ENCODE peak calls at places on chromosomes 16 and 17, in nine cellular contexts. B is immature natural killer cell; R is fibroblast of lung; J is fibroblast of the aortic adventitia; M is CD4-positive, alpha-beta T cell; S is A549; K is activated gamma-delta T cell treated with anti-CD3 and anti-CD28 coated beads, Interleukin-2, amount 50 U/mL, for 16 hours; F is iris pigment epithelial cell; I is GF-D8. L is an unnamed sample.

GRCh38 chr17:40065041-40065770 is 2.4 kb downstream of the THRA start:
- DNase-seq in B (no peak), R (peak), J (peak), M (no peak), S (peak), K (no peak), F (peak), I (no peak), L (no peak)

GRCh38 chr16:81315271-81316175 is 761 bp downstream of the GAN start:
- DNase-seq in B (peak), R (peak), J (peak), M (peak), S (peak), K (peak), F (peak), I (no peak), L (peak)

GRCh38 chr16:5838725-5839124 is 741.1 kb upstream of the EEF2KMT start:
- DNase-seq in B (no peak), R (no peak), J (no peak), M (no peak), S (no peak), K (no peak), F (no peak), I (no peak), L (no peak)

GRCh38 chr16:75385507-75386152 is 47.7 kb downstream of the CFDP1 start:
- DNase-seq in B (peak), R (peak), J (peak), M (no peak), S (peak), K (no peak), F (peak), I (peak), L (no peak)

GRCh38 chr17:47266782-47267181 is 13.2 kb downstream of the ITGB3 start:
- DNase-seq in B (no peak), R (peak), J (no peak), M (no peak), S (no peak), K (no peak), F (peak), I (no peak), L (no peak)

GRCh38 chr16:12625068-12625467 is 178.6 kb downstream of the CPPED1 start:
- DNase-seq in B (no peak), R (no peak), J (no peak), M (no peak), S (no peak), K (no peak), F (no peak), I (no peak), L (no peak)

GRCh38 chr16:12757546-12757945 is 46.1 kb downstream of the CPPED1 start:
- DNase-seq in B (no peak), R (no peak), J (no peak), M (no peak), S (no peak), K (no peak), F (no peak), I (no peak), L (no peak)

GRCh38 chr16:58024673-58025350 is 742 bp upstream of the MMP15 start:
- DNase-seq in B (no peak), R (peak), J (no peak), M (no peak), S (peak), K (no peak), F (peak), I (no peak), L (peak)

GRCh38 chr16:67663151-67663876 is 2.6 kb downstream of the PARD6A start:
- DNase-seq in B (no peak), R (no peak), J (no peak), M (no peak), S (peak), K (no peak), F (no peak), I (no peak), L (no peak)

L was measured in effector memory CD8-positive, alpha-beta T cell.